ENCODE peak calls at places on chromosomes 13 and 19, in six cellular contexts. Y is HCT116, N is K562, L is HepG2, E is H1, B is GM12878. T is an unnamed sample.

GRCh38 chr19:14530005-14530348 is 583 bp downstream of the TECR start:
- DNase-seq in Y (no peak), N (no peak), L (no peak), E (no peak), B (no peak), T (no peak)

GRCh38 chr13:41603917-41604316 is 146.6 kb downstream of the RGCC start:
- DNase-seq in Y (peak), N (peak), L (no peak), E (no peak), B (no peak), T (no peak)

GRCh38 chr13:74346960-74347359 is 212.8 kb upstream of the KLF12 start:
- DNase-seq in Y (no peak), N (no peak), L (no peak), E (no peak), B (no peak), T (no peak)

GRCh38 chr13:107209811-107210210 is 641.9 kb upstream of the ARGLU1 start:
- DNase-seq in Y (no peak), N (no peak), L (no peak), E (no peak), B (no peak), T (no peak)

GRCh38 chr19:2412449-2412848 is 14.9 kb downstream of the TIMM13 start:
- DNase-seq in Y (no peak), N (no peak), L (no peak), E (no peak), B (no peak), T (no peak)

GRCh38 chr13:112901951-112902651 is 66.9 kb upstream of the MCF2L start:
- DNase-seq in Y (no peak), N (no peak), L (no peak), E (no peak), B (no peak), T (no peak)

GRCh38 chr19:10295305-10295846 is 5.6 kb downstream of the ICAM5 start:
- DNase-seq in Y (no peak), N (no peak), L (no peak), E (peak), B (no peak), T (peak)

GRCh38 chr13:104936304-104936703 is 1599.2 kb downstream of the EFNB2 start:
- DNase-seq in Y (no peak), N (no peak), L (no peak), E (no peak), B (no peak), T (no peak)

GRCh38 chr13:34657716-34658115 is 284.4 kb upstream of the NBEA start:
- DNase-seq in Y (no peak), N (no peak), L (no peak), E (no peak), B (no peak), T (no peak)

GRCh38 chr13:23462815-23463559 is 29.5 kb upstream of the SACS start:
- DNase-seq in Y (no peak), N (no peak), L (no peak), E (no peak), B (no peak), T (no peak)

GRCh38 chr13:43196171-43196611 is 172.8 kb downstream of the DNAJC15 start:
- DNase-seq in Y (no peak), N (no peak), L (no peak), E (no peak), B (no peak), T (peak)

GRCh38 chr13:49694446-49694845 is 3.2 kb upstream of the EBPL start:
- DNase-seq in Y (no peak), N (no peak), L (no peak), E (no peak), B (no peak), T (no peak)

GRCh38 chr13:104592127-104592526 is 1525.9 kb upstream of the SLC10A2 start:
- DNase-seq in Y (peak), N (no peak), L (no peak), E (no peak), B (no peak), T (no peak)

GRCh38 chr13:33057019-33057785 is 41.0 kb downstream of the KL start:
- DNase-seq in Y (no peak), N (peak), L (peak), E (no peak), B (no peak), T (peak)

DNA sequence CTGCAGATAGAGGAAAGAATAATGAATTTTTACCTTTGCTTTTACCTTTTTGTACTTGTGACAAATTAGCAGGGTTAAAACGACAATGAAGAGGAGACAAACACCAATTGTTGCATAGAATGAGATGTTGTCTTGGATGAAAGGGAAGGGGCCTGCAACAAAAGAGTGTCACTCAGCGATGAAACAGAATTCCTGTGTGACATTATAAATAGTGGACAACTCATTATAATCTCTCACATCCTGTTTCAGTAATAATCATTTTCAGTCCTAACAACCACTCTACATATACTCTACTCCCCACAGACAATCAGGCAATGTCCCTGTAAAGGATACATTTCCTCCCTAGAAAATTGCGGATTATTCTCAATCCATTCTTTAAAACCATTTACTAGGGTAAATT is 45.8 kb upstream of the URAD start:
- DNase-seq in Y (no peak), N (no peak), L (no peak), E (no peak), B (no peak), T (no peak)
- H3K4me2 ChIP-seq in Y (no peak), N (no peak), L (no peak), E (no peak), B (peak), T (no peak)

GRCh38 chr19:31304877-31305312 is 44.3 kb downstream of the TSHZ3 start:
- DNase-seq in Y (no peak), N (no peak), L (no peak), E (no peak), B (no peak), T (no peak)
- TF ChIP-seq JUND in Y (no peak), N (no peak), L (no peak), E (no peak), B (no peak), T (no peak)

GRCh38 chr19:40150170-40150569 is 41.1 kb upstream of the MAP3K10 start:
- DNase-seq in Y (no peak), N (no peak), L (no peak), E (peak), B (no peak), T (no peak)

GRCh38 chr19:40147693-40148347 is 43.4 kb upstream of the MAP3K10 start:
- DNase-seq in Y (no peak), N (peak), L (no peak), E (no peak), B (no peak), T (no peak)

GRCh38 chr19:40144947-40145748 is 46.1 kb upstream of the MAP3K10 start:
- DNase-seq in Y (no peak), N (no peak), L (no peak), E (no peak), B (no peak), T (no peak)

GRCh38 chr19:40144151-40144550 is 47.1 kb upstream of the MAP3K10 start:
- DNase-seq in Y (no peak), N (no peak), L (no peak), E (no peak), B (no peak), T (no peak)

DNA sequence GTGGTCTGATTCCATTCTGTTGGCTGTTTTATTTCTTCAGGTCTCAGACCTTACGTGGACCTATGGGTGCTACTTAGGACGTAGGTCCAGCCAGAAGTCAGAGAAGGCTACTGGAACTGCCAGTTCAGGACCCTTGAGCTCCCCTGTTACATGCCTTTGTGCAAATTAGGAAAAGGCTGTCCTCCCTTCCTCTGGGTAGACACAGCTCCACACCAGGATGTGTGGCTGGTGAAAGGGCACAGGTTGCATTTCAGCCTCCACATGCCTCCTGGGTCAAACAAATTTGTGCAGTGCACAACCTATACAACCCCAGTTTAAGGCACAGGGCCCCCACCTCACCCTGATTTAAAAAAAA is 43.9 kb upstream of the MAP3K10 start:
- DNase-seq in Y (no peak), N (no peak), L (no peak), E (no peak), B (no peak), T (no peak)
- H3K4me2 ChIP-seq in Y (peak), N (no peak), L (no peak), E (no peak), B (peak), T (peak)

DNA sequence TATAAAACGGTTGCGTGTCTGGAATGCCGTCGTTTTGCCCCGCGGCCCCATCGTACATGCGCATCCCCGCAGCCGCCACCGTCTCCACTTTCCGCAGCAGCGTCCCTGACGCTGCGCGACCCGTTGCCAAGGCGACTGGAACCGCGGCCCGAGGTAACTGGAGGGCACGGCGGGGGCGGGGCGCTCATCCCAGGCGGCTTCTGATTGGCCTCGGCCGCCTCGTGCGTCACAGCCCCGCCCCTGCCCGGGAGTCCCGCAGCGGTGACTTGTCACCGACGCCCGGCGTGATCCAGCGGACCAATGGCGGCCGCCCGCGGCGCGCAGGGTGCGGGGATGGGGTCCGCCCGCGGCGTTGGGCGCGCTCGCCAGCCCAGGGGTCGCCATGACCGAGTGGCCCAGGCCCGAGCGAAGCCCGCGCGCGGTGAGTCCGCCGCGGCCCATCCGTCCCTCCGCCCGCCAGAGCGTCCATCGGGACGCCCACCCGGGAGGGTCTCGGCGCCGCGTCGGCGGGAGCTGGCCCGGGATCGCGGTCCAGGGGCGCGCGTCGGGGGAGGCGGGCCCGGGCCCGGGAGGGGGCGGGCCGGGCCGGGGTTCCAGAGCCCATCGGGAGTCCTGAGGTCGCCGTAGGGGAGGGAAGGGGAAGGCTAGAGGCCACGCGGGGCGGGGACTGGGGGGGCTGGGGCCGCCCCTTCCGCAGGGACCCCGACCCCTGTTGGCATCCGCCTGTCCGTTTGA is at the start of gene ZSCAN1:
- DNase-seq in Y (no peak), N (no peak), L (no peak), E (peak), B (no peak), T (peak)
- TF ChIP-seq JUND in Y (no peak), N (no peak), L (no peak), E (no peak), B (no peak), T (no peak)

GRCh38 chr13:52097197-52097596 is 31.7 kb downstream of the NEK5 start:
- DNase-seq in Y (no peak), N (no peak), L (no peak), E (no peak), B (no peak), T (no peak)

GRCh38 chr13:52096062-52096461 is 32.8 kb downstream of the NEK5 start:
- DNase-seq in Y (no peak), N (no peak), L (no peak), E (no peak), B (no peak), T (no peak)

GRCh38 chr13:52092087-52092486 is 36.8 kb downstream of the NEK5 start:
- DNase-seq in Y (no peak), N (no peak), L (no peak), E (no peak), B (no peak), T (no peak)

GRCh38 chr13:52096748-52097147 is 32.1 kb downstream of the NEK5 start:
- DNase-seq in Y (no peak), N (no peak), L (no peak), E (no peak), B (no peak), T (no peak)

GRCh38 chr13:52091473-52091872 is 37.4 kb downstream of the NEK5 start:
- DNase-seq in Y (no peak), N (no peak), L (no peak), E (no peak), B (no peak), T (no peak)
- H3K4me2 ChIP-seq in Y (no peak), N (no peak), L (no peak), E (no peak), B (no peak), T (no peak)

GRCh38 chr19:872266-872951 is 12.9 kb downstream of the CFD start:
- DNase-seq in Y (peak), N (peak), L (no peak), E (no peak), B (peak), T (no peak)
- TF ChIP-seq JUND in Y (no peak), N (no peak), L (no peak), E (no peak), B (no peak), T (no peak)

GRCh38 chr19:46717034-46717715 is at the start of gene PRKD2:
- DNase-seq in Y (no peak), N (peak), L (peak), E (peak), B (no peak), T (peak)

GRCh38 chr19:46718934-46719551 is 2.1 kb upstream of the PRKD2 start:
- DNase-seq in Y (no peak), N (no peak), L (no peak), E (no peak), B (peak), T (no peak)

GRCh38 chr19:46716672-46717033 is 261 bp downstream of the PRKD2 start:
- DNase-seq in Y (no peak), N (peak), L (no peak), E (no peak), B (no peak), T (no peak)

GRCh38 chr19:46718157-46718933 is 1.4 kb upstream of the PRKD2 start:
- DNase-seq in Y (no peak), N (peak), L (no peak), E (peak), B (peak), T (no peak)

GRCh38 chr19:46717716-46718143 is 816 bp upstream of the PRKD2 start:
- DNase-seq in Y (no peak), N (no peak), L (no peak), E (peak), B (no peak), T (no peak)
- H3K4me2 ChIP-seq in Y (peak), N (peak), L (peak), E (peak), B (peak), T (peak)

DNA sequence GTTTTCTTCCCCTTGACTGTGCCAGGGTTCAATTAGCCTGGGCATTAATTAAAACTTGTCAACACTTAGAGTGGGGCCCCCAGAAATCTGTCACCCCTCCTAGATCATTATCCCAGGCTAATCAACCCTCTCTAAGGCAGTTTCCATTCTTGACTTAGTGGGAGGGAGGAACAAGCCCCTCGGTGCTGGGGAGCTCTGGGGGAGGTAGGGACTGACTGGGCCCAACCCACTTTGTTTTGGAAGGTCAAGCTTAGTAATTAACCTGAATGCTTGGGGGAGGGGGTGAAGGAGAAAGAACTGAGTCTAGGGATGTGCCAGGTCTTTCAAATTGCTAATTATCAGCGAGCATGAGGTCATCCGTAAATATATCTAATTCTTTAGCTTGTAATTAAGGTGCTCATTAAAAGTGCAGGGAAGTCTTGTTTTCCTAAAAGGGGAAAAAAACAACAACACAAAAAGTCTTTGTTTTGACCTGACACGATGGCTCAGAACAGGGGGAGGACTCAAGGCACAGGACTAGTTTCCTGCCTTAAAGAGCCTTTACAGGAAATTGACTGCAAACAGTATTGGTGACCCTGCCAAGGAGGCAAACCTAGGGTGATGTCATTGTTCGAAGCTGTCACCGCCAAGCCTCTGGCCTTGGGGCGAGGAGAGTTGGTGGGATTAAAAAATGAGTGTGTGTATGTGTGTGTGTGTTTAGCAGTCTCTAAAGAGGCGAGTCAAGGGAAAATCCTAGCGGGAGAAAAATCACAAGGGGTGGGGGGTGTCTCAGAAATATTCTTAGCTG is 19.4 kb downstream of the ACTN4 start:
- DNase-seq in Y (no peak), N (no peak), L (no peak), E (no peak), B (no peak), T (no peak)
- TF ChIP-seq JUND in Y (no peak), N (no peak), L (no peak), E (no peak), B (no peak), T (no peak)

GRCh38 chr13:67223742-67224141 is 6.4 kb downstream of the PCDH9 start:
- DNase-seq in Y (no peak), N (no peak), L (no peak), E (no peak), B (no peak), T (no peak)

GRCh38 chr13:67223024-67223423 is 7.1 kb downstream of the PCDH9 start:
- DNase-seq in Y (no peak), N (no peak), L (no peak), E (no peak), B (no peak), T (no peak)

GRCh38 chr13:67224148-67224846 is 5.8 kb downstream of the PCDH9 start:
- DNase-seq in Y (peak), N (peak), L (peak), E (no peak), B (no peak), T (peak)

GRCh38 chr13:67219113-67219512 is 11.0 kb downstream of the PCDH9 start:
- DNase-seq in Y (no peak), N (no peak), L (no peak), E (no peak), B (no peak), T (no peak)

DNA sequence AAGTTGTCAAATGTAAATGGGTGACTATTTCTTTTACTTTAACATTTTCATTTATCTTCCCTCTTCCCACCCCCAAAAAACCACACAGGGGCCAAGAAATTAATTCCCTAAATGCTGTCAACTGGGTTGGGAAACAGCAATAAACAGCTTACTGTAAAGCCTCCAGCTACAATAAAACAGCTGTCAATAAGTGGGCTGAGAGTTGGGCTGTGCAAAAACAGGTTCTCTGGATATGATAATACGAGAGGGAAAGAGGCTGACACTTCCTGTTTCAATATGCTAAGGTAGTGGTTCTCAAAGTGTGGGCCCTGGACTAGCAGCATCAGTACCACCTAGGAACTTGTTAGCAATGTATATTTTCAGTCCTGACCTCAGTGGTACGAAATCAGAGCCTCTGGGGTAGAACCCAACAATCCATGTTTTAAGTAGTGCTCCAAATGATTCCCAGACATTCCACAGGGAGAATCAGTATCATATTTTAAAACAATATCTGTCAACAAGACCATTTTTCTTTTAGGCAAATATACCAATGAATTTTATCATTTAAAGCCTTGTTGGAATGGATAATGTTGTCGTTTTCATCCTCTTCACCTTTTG is 8.4 kb downstream of the PCDH9 start:
- DNase-seq in Y (no peak), N (peak), L (no peak), E (no peak), B (no peak), T (no peak)
- H3K4me2 ChIP-seq in Y (no peak), N (no peak), L (no peak), E (no peak), B (no peak), T (no peak)

T was measured in SK-N-SH.